ENCODE peak calls at places on chromosomes 12 and 14, in four cellular contexts. One of them, this sample, is unnamed.
A peak's percentile ranks its signal among the peaks of the same experiment; 100 is the strongest.

GRCh38 chr12:107200394-107200793 is 107.0 kb upstream of the CRY1 start:
- DNase-seq in GM23248: peak; percentile 33
- DNase-seq in DND-41: no peak
- DNase-seq in HCT116: peak; percentile 68
- DNase-seq in this sample: no peak

GRCh38 chr14:82755923-82756322 is 1222.3 kb upstream of the SEL1L start:
- DNase-seq in DND-41: no peak
- DNase-seq in HCT116: no peak
- DNase-seq in GM23248: no peak
- DNase-seq in this sample: no peak

GRCh38 chr12:460301-461230 is 827 bp downstream of the B4GALNT3 start:
- DNase-seq in HCT116: no peak
- DNase-seq in GM23248: peak; percentile 51
- DNase-seq in DND-41: no peak
- DNase-seq in this sample: peak; percentile 57

GRCh38 chr14:106060576-106060975 is 534.2 kb downstream of the TMEM121 start:
- DNase-seq in HCT116: no peak
- DNase-seq in DND-41: no peak
- DNase-seq in GM23248: no peak
- DNase-seq in this sample: no peak

GRCh38 chr12:106152334-106152733 is 13.6 kb upstream of the NUAK1 start:
- DNase-seq in GM23248: no peak
- DNase-seq in DND-41: no peak
- DNase-seq in HCT116: no peak
- DNase-seq in this sample: no peak

GRCh38 chr14:86787782-86788181 is 1205.2 kb downstream of the GALC start:
- DNase-seq in HCT116: no peak
- DNase-seq in GM23248: no peak
- DNase-seq in DND-41: peak; percentile 70
- DNase-seq in this sample: no peak

GRCh38 chr14:95645016-95645996 is 40.9 kb upstream of the TCL1B start:
- DNase-seq in GM23248: no peak
- DNase-seq in DND-41: no peak
- DNase-seq in HCT116: no peak
- DNase-seq in this sample: no peak

GRCh38 chr12:107131832-107132616 is 38.7 kb upstream of the CRY1 start:
- DNase-seq in GM23248: peak; percentile 80
- DNase-seq in HCT116: peak; percentile 44
- DNase-seq in DND-41: no peak
- DNase-seq in this sample: peak; percentile 85

GRCh38 chr12:4140607-4141301 is 132.8 kb upstream of the CCND2 start:
- DNase-seq in DND-41: no peak
- DNase-seq in HCT116: no peak
- DNase-seq in GM23248: no peak
- DNase-seq in this sample: no peak

DNA sequence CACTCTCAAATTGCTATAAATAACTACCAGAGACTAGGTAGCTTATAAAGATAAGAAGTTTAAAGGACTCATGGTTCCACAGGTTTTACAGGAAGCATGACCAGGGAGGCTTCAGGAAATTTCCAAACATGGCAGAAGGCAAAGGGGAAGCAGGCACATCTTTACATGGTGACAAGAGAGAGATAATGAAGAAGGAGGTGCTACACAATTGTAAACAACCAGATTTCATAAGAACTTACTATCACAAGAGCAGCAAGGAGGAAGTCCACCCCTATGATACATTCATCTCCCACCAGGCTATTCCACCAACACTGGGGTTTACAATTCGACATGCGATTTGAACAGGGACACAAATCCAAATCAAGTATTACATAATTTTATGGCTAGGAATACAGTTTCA is 257.7 kb downstream of the BTG1 start:
- DNase-seq in GM23248: no peak
- DNase-seq in HCT116: no peak
- DNase-seq in DND-41: no peak
- DNase-seq in this sample: no peak
- H2AFZ ChIP-seq in GM23248: no peak overlapping the region
- H2AFZ ChIP-seq in HCT116: no peak overlapping the region
- H2AFZ ChIP-seq in DND-41: no peak overlapping the region
- H2AFZ ChIP-seq in this sample: no peak overlapping the region

GRCh38 chr14:88364710-88365413 is 20.6 kb upstream of the SPATA7 start:
- DNase-seq in DND-41: no peak
- DNase-seq in HCT116: no peak
- DNase-seq in GM23248: no peak
- DNase-seq in this sample: peak; percentile 65
- H3K4me3 ChIP-seq in DND-41: no peak overlapping the region
- H3K4me3 ChIP-seq in HCT116: no peak overlapping the region
- H3K4me3 ChIP-seq in GM23248: no peak overlapping the region
- H3K4me3 ChIP-seq in this sample: peak overlapping the region; percentile 30

GRCh38 chr12:53937596-53938275 is 895 bp upstream of the HOXC13 start:
- DNase-seq in DND-41: no peak
- DNase-seq in HCT116: no peak
- DNase-seq in GM23248: no peak
- DNase-seq in this sample: no peak
- TF ChIP-seq EZH2 in DND-41: no peak
- TF ChIP-seq EZH2 in HCT116: no peak
- TF ChIP-seq EZH2 in GM23248: peak; percentile 49
- TF ChIP-seq EZH2 in this sample: peak; percentile 9

DNA sequence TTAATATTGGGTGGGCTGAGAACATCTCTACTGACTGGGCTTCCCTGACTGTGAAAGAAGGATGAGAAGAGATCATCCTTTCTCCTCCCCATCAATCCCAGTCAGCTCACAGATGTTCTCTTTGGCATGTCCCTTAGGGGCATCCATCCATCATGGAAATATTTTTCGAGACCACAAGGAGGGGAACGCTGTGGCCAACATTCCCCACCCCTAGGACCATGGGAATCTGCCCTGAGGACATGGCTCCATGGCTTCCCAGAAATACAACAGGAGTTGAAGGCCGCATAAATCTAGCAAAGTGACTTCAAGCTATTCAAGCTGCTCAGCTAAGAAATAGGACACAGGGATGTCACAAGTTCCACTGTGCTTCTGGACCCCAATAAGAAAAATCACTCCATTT is 456.8 kb downstream of the MED13L start:
- DNase-seq in HCT116: no peak
- DNase-seq in GM23248: no peak
- DNase-seq in DND-41: no peak
- DNase-seq in this sample: no peak
- H2AFZ ChIP-seq in HCT116: no peak overlapping the region
- H2AFZ ChIP-seq in GM23248: no peak overlapping the region
- H2AFZ ChIP-seq in DND-41: no peak overlapping the region
- H2AFZ ChIP-seq in this sample: no peak overlapping the region

DNA sequence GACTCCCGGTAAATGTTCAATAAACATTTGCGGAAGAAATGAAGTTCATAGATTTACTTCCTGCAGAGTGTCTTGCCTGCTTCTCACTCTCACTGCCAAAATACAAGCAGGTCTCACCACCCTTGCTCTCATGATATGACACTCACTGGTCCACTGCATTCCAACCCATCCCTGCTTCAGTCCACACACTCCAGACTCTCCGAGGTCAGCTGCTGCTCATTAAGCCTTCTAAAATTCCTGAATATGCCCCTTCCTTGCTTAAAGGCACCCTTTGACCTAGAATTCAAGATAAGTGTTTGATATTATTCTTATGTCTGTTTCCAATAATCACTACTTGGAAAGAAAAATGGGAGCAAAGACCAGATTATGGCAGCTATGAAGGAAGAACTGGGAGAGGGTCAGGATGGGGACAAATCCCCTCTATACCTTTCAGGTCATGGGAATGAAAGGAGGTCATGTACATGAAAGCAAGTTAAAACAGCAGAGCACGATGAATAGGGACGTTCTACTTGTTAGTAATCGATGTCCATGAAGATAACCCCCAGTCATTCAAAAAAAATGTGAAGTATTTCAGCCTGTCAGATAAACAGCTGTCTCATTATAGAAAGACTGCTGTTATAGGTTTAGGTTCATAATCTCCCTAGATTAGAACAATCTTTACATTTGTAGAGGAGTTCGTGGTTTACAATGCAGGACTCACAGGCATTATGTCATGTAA is 10.5 kb upstream of the NID2 start:
- DNase-seq in DND-41: no peak
- DNase-seq in GM23248: peak; percentile 53
- DNase-seq in HCT116: no peak
- DNase-seq in this sample: no peak
- H3K4me3 ChIP-seq in DND-41: no peak overlapping the region
- H3K4me3 ChIP-seq in GM23248: no peak overlapping the region
- H3K4me3 ChIP-seq in HCT116: no peak overlapping the region
- H3K4me3 ChIP-seq in this sample: no peak overlapping the region